ENCODE peak calls at places on chromosomes 3 and 15, in six cellular contexts. J is PC-3; K is WERI-Rb-1; N is MM.1S; Y is CD4-positive, alpha-beta memory T cell; C is Peyer's patch. I is an unnamed sample. For H3K9me3, the result is how much of the 10 kb centered on the place peaks cover.

GRCh38 chr15:87387681-87388240 is 868.8 kb downstream of the NTRK3 start:
- DNase-seq in J (peak), K (no peak), N (no peak), Y (no peak), C (no peak), I (no peak)

GRCh38 chr3:181052256-181052655 is 62.7 kb upstream of the DNAJC19 start:
- DNase-seq in J (no peak), K (no peak), N (no peak), Y (no peak), C (no peak), I (no peak)

GRCh38 chr15:52103217-52104207 is 9.1 kb downstream of the BCL2L10 start:
- DNase-seq in J (peak), K (no peak), N (no peak), Y (no peak), C (peak), I (no peak)

GRCh38 chr3:50817756-50818518 is 143.2 kb downstream of the DOCK3 start:
- DNase-seq in J (no peak), K (no peak), N (no peak), Y (no peak), C (no peak), I (no peak)

GRCh38 chr15:60362318-60363023 is 35.3 kb downstream of the ANXA2 start:
- DNase-seq in J (peak), K (no peak), N (no peak), Y (peak), C (no peak), I (no peak)

GRCh38 chr3:108804437-108804836 is 18.1 kb upstream of the TRAT1 start:
- DNase-seq in J (peak), K (no peak), N (no peak), Y (no peak), C (no peak), I (peak)

GRCh38 chr3:156602424-156602823 is 47.5 kb upstream of the SSR3 start:
- DNase-seq in J (no peak), K (no peak), N (no peak), Y (no peak), C (no peak), I (no peak)

GRCh38 chr15:67133738-67134576 is 68.6 kb downstream of the SMAD3 start:
- DNase-seq in J (no peak), K (no peak), N (peak), Y (peak), C (peak), I (peak)

GRCh38 chr3:93867425-93867824 is 106.3 kb downstream of the PROS1 start:
- DNase-seq in J (no peak), K (no peak), N (no peak), Y (no peak), C (no peak), I (no peak)

GRCh38 chr3:150129181-150129580 is 158.5 kb upstream of the PFN2 start:
- DNase-seq in J (no peak), K (no peak), N (no peak), Y (no peak), C (no peak), I (no peak)

GRCh38 chr15:67836477-67836876 is 3.4 kb downstream of the RNU6-1 start:
- DNase-seq in J (peak), K (peak), N (peak), Y (peak), C (peak), I (peak)

GRCh38 chr3:115822572-115822971 is 199.3 kb downstream of the GAP43 start:
- DNase-seq in J (peak), K (no peak), N (no peak), Y (no peak), C (no peak), I (no peak)

GRCh38 chr15:76172782-76173181 is 113.0 kb downstream of the TMEM266 start:
- DNase-seq in J (no peak), K (peak), N (no peak), Y (no peak), C (no peak), I (no peak)

GRCh38 chr3:124824286-124824915 is 62.8 kb downstream of the ITGB5 start:
- DNase-seq in J (peak), K (no peak), N (no peak), Y (no peak), C (no peak), I (no peak)

GRCh38 chr15:99031681-99032080 is 24.1 kb upstream of the PGPEP1L start:
- DNase-seq in J (peak), K (no peak), N (no peak), Y (no peak), C (no peak), I (no peak)

GRCh38 chr15:99042909-99043308 is 35.3 kb upstream of the PGPEP1L start:
- DNase-seq in J (no peak), K (no peak), N (no peak), Y (no peak), C (no peak), I (no peak)

GRCh38 chr15:99032935-99033334 is 25.3 kb upstream of the PGPEP1L start:
- DNase-seq in J (no peak), K (no peak), N (no peak), Y (no peak), C (no peak), I (no peak)

GRCh38 chr15:99037646-99038045 is 30.1 kb upstream of the PGPEP1L start:
- DNase-seq in J (no peak), K (no peak), N (no peak), Y (no peak), C (no peak), I (no peak)
- H3K4me3 ChIP-seq in J (no peak), K (no peak), N (no peak), Y (no peak), C (no peak), I (no peak)

DNA sequence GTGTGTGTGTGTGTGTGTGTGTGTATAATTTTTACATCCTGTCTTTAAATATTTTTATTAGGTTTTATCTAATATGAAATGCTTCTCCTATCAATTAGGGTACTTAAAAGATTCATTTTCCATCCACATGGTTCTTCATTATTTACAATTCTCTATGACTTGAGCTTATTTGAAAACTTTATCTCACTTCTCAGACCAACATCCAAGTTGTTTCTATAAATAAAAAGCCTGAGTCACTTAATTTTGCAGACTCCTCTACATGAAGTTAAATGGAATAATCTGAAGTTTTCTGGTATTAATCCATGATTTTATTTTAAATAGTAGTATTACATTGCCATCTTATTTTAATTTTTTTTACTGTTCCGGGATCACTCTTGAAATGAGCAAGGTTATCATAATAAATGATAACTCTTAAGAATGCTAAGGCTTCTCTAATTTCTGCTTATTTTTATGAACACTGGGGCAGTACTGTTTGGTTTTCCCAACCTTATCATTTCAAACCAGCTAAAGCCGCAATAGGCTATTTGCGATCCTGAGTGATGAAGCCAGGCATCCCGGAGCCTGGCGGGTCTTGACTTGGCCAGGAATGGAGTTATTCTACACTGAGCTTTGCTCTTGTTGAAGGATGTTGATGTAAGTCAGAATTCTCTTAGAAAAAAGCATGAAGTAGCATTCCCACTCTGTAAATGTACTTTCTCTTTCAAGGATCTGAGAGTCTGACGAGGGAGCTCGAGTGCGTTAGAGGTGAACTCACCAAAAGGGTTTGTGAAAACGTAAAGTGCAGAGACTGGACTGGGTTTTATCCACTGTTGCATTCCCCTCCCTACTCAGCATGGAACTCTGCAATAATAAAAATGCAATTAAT is 220.2 kb upstream of the LRTM1 start:
- DNase-seq in J (no peak), K (no peak), N (no peak), Y (no peak), C (no peak), I (no peak)
- H3K27ac ChIP-seq in J (no peak), K (no peak), N (no peak), Y (no peak), C (no peak), I (no peak)

GRCh38 chr3:189325454-189325853 is 153.7 kb downstream of the TPRG1 start:
- DNase-seq in J (peak), K (no peak), N (no peak), Y (no peak), C (no peak), I (no peak)
- H3K9me3 ChIP-seq in J (under half), K (under half), N (under half), Y (under half), C (under half), I (under half)

GRCh38 chr3:106261396-106261795 is 392.6 kb upstream of the CBLB start:
- DNase-seq in J (no peak), K (no peak), N (no peak), Y (no peak), C (no peak), I (no peak)

GRCh38 chr3:106255870-106256248 is 387.0 kb upstream of the CBLB start:
- DNase-seq in J (no peak), K (no peak), N (no peak), Y (no peak), C (peak), I (no peak)

GRCh38 chr3:106257172-106257571 is 388.4 kb upstream of the CBLB start:
- DNase-seq in J (no peak), K (no peak), N (no peak), Y (no peak), C (no peak), I (no peak)

GRCh38 chr3:106251160-106251892 is 382.5 kb upstream of the CBLB start:
- DNase-seq in J (peak), K (no peak), N (no peak), Y (no peak), C (no peak), I (no peak)

GRCh38 chr3:106256249-106256957 is 387.6 kb upstream of the CBLB start:
- DNase-seq in J (no peak), K (no peak), N (no peak), Y (no peak), C (no peak), I (no peak)
- H3K4me3 ChIP-seq in J (no peak), K (no peak), N (no peak), Y (no peak), C (no peak), I (no peak)

I was measured in neural progenitor cell.